ENCODE peak calls at places on chromosome X, in six cellular contexts. U, Z, A, K, J and M are unnamed samples. For H3K4me1, the result is how much of the 10 kb centered on the place peaks cover.

GRCh38 chrX:30888526-30889146 is 418 bp downstream of the TAB3 start:
- DNase-seq in Z (no peak), J (peak), K (no peak), U (no peak), A (no peak), M (no peak)

GRCh38 chrX:11791090-11791489 is 33.1 kb downstream of the MSL3 start:
- DNase-seq in Z (no peak), K (no peak), A (no peak), J (no peak), U (no peak), M (no peak)

GRCh38 chrX:42869659-42870476 is 91.9 kb upstream of the PPP1R2C start:
- DNase-seq in Z (no peak), K (no peak), U (no peak), A (no peak), J (no peak), M (no peak)

GRCh38 chrX:16033336-16033735 is 90.0 kb upstream of the GRPR start:
- DNase-seq in U (no peak), Z (no peak), K (no peak), J (no peak), A (no peak), M (no peak)

GRCh38 chrX:68865300-68865699 is 36.5 kb downstream of the EFNB1 start:
- DNase-seq in U (no peak), Z (no peak), K (no peak), J (no peak), A (no peak), M (no peak)

GRCh38 chrX:122579036-122579435 is 605.0 kb upstream of the GRIA3 start:
- DNase-seq in J (no peak), A (no peak), U (no peak), Z (no peak), K (no peak), M (no peak)

GRCh38 chrX:154398668-154399526 is 720 bp downstream of the RPL10 start:
- DNase-seq in J (peak), K (peak), A (no peak), Z (peak), U (peak), M (peak)

GRCh38 chrX:84188320-84188834 is 378 bp upstream of the RPS6KA6 start:
- DNase-seq in K (peak), Z (peak), U (no peak), A (peak), J (peak), M (peak)

GRCh38 chrX:118423558-118423957 is 72.1 kb upstream of the DOCK11 start:
- DNase-seq in Z (no peak), A (no peak), J (no peak), U (no peak), K (no peak), M (no peak)

GRCh38 chrX:136447308-136447707 is 40.4 kb upstream of the BRS3 start:
- DNase-seq in A (no peak), U (no peak), J (no peak), K (no peak), Z (no peak), M (no peak)

GRCh38 chrX:129013574-129013973 is 509.7 kb downstream of the SMARCA1 start:
- DNase-seq in U (no peak), Z (no peak), K (no peak), A (no peak), J (no peak), M (no peak)

GRCh38 chrX:43349363-43349762 is 306.7 kb upstream of the MAOA start:
- DNase-seq in K (peak), Z (no peak), J (no peak), U (peak), A (no peak), M (no peak)

GRCh38 chrX:11164433-11164832 is 53.3 kb downstream of the HCCS start:
- DNase-seq in U (no peak), J (no peak), A (no peak), Z (no peak), K (no peak), M (no peak)

GRCh38 chrX:65581661-65582339 is 47.2 kb upstream of the LAS1L start:
- DNase-seq in A (peak), J (peak), K (peak), U (peak), Z (peak), M (no peak)

GRCh38 chrX:118448273-118448783 is 47.3 kb upstream of the DOCK11 start:
- DNase-seq in Z (no peak), J (no peak), U (no peak), K (no peak), A (no peak), M (no peak)

GRCh38 chrX:41824551-41824950 is 98.8 kb downstream of the CASK start:
- DNase-seq in A (no peak), U (no peak), J (no peak), Z (no peak), K (no peak), M (no peak)

GRCh38 chrX:18490816-18491215 is 65.4 kb downstream of the CDKL5 start:
- DNase-seq in A (no peak), K (no peak), U (no peak), Z (no peak), J (no peak), M (no peak)

GRCh38 chrX:122113376-122113775 is 1066.0 kb downstream of the GLUD2 start:
- DNase-seq in U (no peak), A (no peak), Z (no peak), J (no peak), K (no peak), M (no peak)

GRCh38 chrX:16946361-16946964 is at the start of gene REPS2:
- DNase-seq in U (peak), A (peak), K (peak), Z (peak), J (peak), M (peak)

DNA sequence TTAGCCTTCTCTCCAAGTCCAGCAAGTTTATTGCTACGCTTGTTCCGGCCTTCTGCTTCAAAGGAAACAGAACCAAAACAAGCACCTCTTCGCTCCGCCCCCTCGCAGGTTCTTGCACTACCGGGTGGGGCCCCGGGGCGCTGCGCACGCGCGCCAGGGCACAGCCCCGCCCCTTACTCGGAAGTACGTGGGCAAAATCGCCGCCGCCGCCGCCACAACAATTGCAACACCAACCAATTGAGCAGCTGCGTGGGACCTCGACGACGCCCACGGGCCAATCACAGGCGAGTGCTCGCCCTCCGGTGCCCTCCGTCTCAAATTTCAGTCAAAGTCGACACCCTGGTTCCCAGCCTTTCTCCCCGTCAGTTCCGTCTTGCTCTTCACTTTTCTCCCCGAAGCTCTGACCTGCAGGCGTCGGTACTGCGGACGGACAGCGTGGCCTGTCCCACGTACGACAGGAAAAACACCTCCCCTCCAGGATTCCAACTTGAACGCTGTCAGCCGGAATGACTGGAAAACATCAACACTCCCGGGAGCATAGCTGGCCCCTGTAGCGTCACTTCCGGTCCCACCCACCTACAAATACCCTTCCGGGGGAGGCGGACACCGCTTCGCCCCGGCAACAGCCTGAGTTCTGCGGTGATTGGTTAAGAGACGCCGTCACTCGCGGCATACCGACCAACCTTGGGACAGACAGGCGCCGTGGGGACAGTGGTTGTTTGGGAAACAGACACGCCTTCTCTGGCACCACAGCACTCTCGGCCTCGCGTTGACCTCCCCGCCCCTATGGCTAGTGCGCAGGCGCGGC is 624 bp upstream of the OTUD5 start:
- DNase-seq in Z (peak), J (peak), U (peak), A (peak), K (peak), M (peak)
- TF ChIP-seq POLR2A in Z (peak), J (no peak), U (peak), A (peak), K (peak), M (peak)

GRCh38 chrX:49840679-49841078 is 11.6 kb downstream of the PAGE4 start:
- DNase-seq in Z (peak), K (peak), J (peak), A (peak), U (peak), M (no peak)
- TF ChIP-seq CTCF in Z (peak), K (peak), J (no peak), A (peak), U (peak), M (peak)

GRCh38 chrX:13046035-13046851 is 1.8 kb upstream of the FAM9C start:
- DNase-seq in K (no peak), J (no peak), Z (no peak), U (no peak), A (no peak), M (no peak)

GRCh38 chrX:13044441-13044840 is at the start of gene FAM9C:
- DNase-seq in J (no peak), A (no peak), U (no peak), Z (no peak), K (no peak), M (no peak)

GRCh38 chrX:13050151-13050550 is 5.7 kb upstream of the FAM9C start:
- DNase-seq in Z (no peak), J (no peak), K (no peak), U (no peak), A (no peak), M (no peak)

GRCh38 chrX:13048265-13048664 is 3.8 kb upstream of the FAM9C start:
- DNase-seq in A (no peak), Z (no peak), J (no peak), U (no peak), K (no peak), M (no peak)

DNA sequence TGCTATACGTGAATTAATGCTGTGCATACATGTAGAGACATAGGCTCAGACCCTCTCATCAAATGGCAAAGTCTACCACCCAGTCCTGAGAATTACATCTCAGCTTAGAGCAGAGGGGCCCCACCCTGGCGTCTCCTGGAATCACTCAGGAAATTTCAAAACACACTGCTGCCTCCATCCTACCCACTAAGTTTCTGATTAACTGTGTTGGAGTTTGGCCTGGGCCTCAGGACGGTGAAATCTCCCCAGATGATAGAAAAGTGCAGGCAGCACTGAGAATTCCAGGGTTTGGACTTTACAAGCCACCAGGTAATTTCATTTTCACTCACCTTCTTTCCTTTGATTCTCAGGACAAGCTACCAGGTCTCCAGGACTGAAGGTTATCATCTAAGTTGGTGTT is 3.3 kb upstream of the FAM9C start:
- DNase-seq in Z (no peak), J (no peak), U (no peak), K (no peak), A (no peak), M (no peak)
- H3K4me1 ChIP-seq in Z (under half), J (under half), U (under half), K (under half), A (under half), M (under half)

DNA sequence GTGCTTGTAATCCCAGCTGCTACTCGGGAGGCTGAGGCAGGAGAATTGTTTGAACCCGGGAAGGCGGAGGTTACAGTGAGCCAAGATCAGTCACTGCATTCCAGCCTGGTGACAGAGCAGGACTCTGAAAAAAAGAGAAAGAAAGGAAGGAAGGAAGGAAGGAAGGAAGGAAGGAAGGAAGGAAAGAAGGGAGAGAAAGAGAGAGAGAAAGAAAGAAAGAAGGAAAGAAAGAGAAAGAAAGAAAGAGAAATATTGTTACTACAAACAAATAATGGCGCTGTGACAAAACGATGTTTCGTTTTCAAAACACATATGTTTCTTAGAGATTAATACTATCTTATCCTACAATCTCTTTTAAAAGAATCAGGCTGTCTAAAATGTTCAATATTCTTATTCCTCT is 42.1 kb upstream of the CCDC160 start:
- DNase-seq in K (no peak), U (no peak), A (no peak), Z (no peak), J (no peak), M (no peak)
- TF ChIP-seq POLR2A in K (no peak), U (no peak), A (no peak), Z (no peak), J (no peak), M (no peak)

GRCh38 chrX:116806288-116806802 is 343.6 kb upstream of the CT83 start:
- DNase-seq in K (no peak), A (no peak), J (no peak), U (no peak), Z (no peak), M (no peak)

GRCh38 chrX:116801943-116802342 is 339.2 kb upstream of the CT83 start:
- DNase-seq in J (no peak), K (no peak), U (no peak), Z (no peak), A (no peak), M (no peak)
- TF ChIP-seq CTCF in J (no peak), K (no peak), U (no peak), Z (no peak), A (no peak), M (no peak)

GRCh38 chrX:45811307-45811706 is 610.6 kb upstream of the DIPK2B start:
- DNase-seq in U (no peak), A (no peak), K (no peak), J (no peak), Z (no peak), M (no peak)
- H3K4me1 ChIP-seq in U (under half), A (under half), K (under half), J (under half), Z (under half), M (under half)

DNA sequence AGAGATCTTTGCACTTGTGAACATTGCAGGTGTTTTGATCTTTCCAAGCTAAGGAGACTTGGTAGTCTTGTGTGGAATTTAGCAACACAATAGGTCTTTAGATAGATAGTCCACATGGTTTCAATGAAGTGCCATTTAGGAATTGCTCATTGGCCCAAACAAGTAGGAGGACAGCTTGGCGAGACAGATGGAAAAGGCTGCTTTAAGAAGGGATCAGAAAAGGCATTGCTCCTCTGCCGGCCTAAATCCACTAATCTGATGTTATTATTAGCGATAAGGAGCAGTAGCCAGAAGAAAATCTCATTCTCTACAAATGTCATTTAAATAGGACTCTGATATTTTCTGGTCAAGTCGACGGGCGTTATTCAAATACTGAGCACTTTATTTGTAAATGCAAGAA is 99.7 kb downstream of the AFF2 start:
- DNase-seq in K (no peak), Z (no peak), A (no peak), J (no peak), U (no peak), M (no peak)
- TF ChIP-seq POLR2A in K (no peak), Z (no peak), A (no peak), J (no peak), U (no peak), M (no peak)

DNA sequence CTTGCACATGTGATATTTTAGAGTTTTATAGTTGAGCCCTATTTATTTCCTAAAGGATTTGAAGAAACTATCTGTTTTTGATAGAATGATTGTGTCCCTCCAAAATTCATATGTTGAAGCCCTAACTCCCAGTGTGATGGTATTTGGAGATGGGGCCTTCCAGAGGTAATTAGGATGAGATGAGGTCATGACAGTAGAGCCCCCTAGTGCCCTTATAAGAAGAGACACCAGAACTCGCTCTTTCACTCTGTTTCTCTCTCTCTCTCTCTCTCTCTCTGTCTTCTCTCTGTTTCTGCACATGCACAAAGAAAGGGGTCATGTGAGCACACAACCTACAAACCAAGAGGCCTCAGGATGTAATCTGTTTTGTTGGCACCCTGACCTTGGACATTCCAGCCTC is 921.9 kb upstream of the DIAPH2 start:
- DNase-seq in A (no peak), J (no peak), U (no peak), Z (no peak), K (no peak), M (no peak)
- TF ChIP-seq CTCF in A (peak), J (no peak), U (no peak), Z (no peak), K (no peak), M (no peak)